ENCODE peak calls at places on chromosomes 6 and 20, in seven cellular contexts. O, N, M, L, V, R and F are unnamed samples.

GRCh38 chr6:81843302-81843701 is 90.8 kb upstream of the TENT5A start:
- DNase-seq in O (no peak), N (no peak), M (no peak), L (no peak), V (no peak), R (no peak), F (no peak)

GRCh38 chr6:25307805-25308494 is 28.8 kb downstream of the CARMIL1 start:
- DNase-seq in O (no peak), N (no peak), M (no peak), L (no peak), V (no peak), R (no peak), F (no peak)

GRCh38 chr6:126030045-126030444 is 43.7 kb downstream of the TRMT11 start:
- DNase-seq in O (no peak), N (no peak), M (no peak), L (no peak), V (no peak), R (no peak), F (no peak)

GRCh38 chr6:106751501-106752252 is 122.3 kb downstream of the QRSL1 start:
- DNase-seq in O (no peak), N (no peak), M (peak), L (no peak), V (no peak), R (peak), F (peak)

GRCh38 chr6:6915813-6916547 is 191.8 kb upstream of the RREB1 start:
- DNase-seq in O (no peak), N (peak), M (peak), L (no peak), V (no peak), R (peak), F (no peak)

GRCh38 chr20:10603971-10604864 is 69.6 kb downstream of the JAG1 start:
- DNase-seq in O (no peak), N (peak), M (peak), L (no peak), V (peak), R (peak), F (no peak)

GRCh38 chr6:17165383-17165782 is 63.5 kb downstream of the STMND1 start:
- DNase-seq in O (no peak), N (no peak), M (peak), L (no peak), V (no peak), R (peak), F (no peak)

GRCh38 chr20:40897177-40897700 is 131.4 kb upstream of the TOP1 start:
- DNase-seq in O (no peak), N (no peak), M (peak), L (no peak), V (no peak), R (peak), F (no peak)

GRCh38 chr6:133399426-133399825 is 158.3 kb downstream of the EYA4 start:
- DNase-seq in O (no peak), N (no peak), M (no peak), L (no peak), V (no peak), R (no peak), F (no peak)

GRCh38 chr6:107532707-107533106 is 42.8 kb downstream of the SOBP start:
- DNase-seq in O (no peak), N (no peak), M (no peak), L (no peak), V (no peak), R (no peak), F (no peak)

GRCh38 chr20:50759678-50760077 is 28.3 kb downstream of the PARD6B start:
- DNase-seq in O (no peak), N (peak), M (no peak), L (no peak), V (no peak), R (no peak), F (no peak)

GRCh38 chr6:111105578-111105977 is 18.3 kb downstream of the SLC16A10 start:
- DNase-seq in O (no peak), N (peak), M (peak), L (no peak), V (no peak), R (peak), F (no peak)

GRCh38 chr6:170265655-170266054 is 25.2 kb downstream of the DLL1 start:
- DNase-seq in O (no peak), N (no peak), M (no peak), L (no peak), V (no peak), R (no peak), F (no peak)

GRCh38 chr20:63955281-63955845 is 853 bp downstream of the UCKL1 start:
- DNase-seq in O (peak), N (no peak), M (peak), L (peak), V (no peak), R (peak), F (peak)

GRCh38 chr6:116682334-116682712 is 1.3 kb downstream of the KPNA5 start:
- DNase-seq in O (no peak), N (no peak), M (no peak), L (peak), V (no peak), R (peak), F (peak)

GRCh38 chr6:165308926-165309731 is at the start of gene C6orf118:
- DNase-seq in O (no peak), N (no peak), M (no peak), L (no peak), V (no peak), R (peak), F (peak)

GRCh38 chr6:41527721-41528408 is 18.3 kb upstream of the FOXP4 start:
- DNase-seq in O (no peak), N (no peak), M (no peak), L (peak), V (no peak), R (peak), F (peak)

GRCh38 chr6:45590225-45590624 is 212.5 kb upstream of the SUPT3H start:
- DNase-seq in O (no peak), N (no peak), M (peak), L (no peak), V (no peak), R (peak), F (no peak)

GRCh38 chr20:7195704-7196103 is 428.2 kb downstream of the BMP2 start:
- DNase-seq in O (no peak), N (no peak), M (no peak), L (no peak), V (no peak), R (peak), F (peak)

GRCh38 chr6:157990321-157991066 is 8.8 kb downstream of the SYNJ2 start:
- DNase-seq in O (no peak), N (no peak), M (no peak), L (peak), V (no peak), R (no peak), F (no peak)

GRCh38 chr6:74578339-74578738 is 627.5 kb downstream of the COL12A1 start:
- DNase-seq in O (no peak), N (no peak), M (peak), L (no peak), V (no peak), R (peak), F (no peak)

GRCh38 chr20:34927736-34928135 is 27.9 kb downstream of the GSS start:
- DNase-seq in O (no peak), N (no peak), M (peak), L (no peak), V (no peak), R (peak), F (peak)

GRCh38 chr20:1001981-1002681 is at the start of gene RSPO4:
- DNase-seq in O (no peak), N (no peak), M (no peak), L (no peak), V (no peak), R (peak), F (peak)

GRCh38 chr20:31721408-31722332 is 998 bp downstream of the BCL2L1 start:
- DNase-seq in O (no peak), N (no peak), M (no peak), L (no peak), V (no peak), R (no peak), F (no peak)

GRCh38 chr20:59933296-59933848 is at the start of gene SYCP2:
- DNase-seq in O (peak), N (peak), M (no peak), L (peak), V (peak), R (peak), F (no peak)

GRCh38 chr20:20821496-20822260 is 109.2 kb upstream of the RALGAPA2 start:
- DNase-seq in O (no peak), N (no peak), M (no peak), L (no peak), V (no peak), R (no peak), F (peak)

GRCh38 chr20:47981242-47981641 is 196.0 kb upstream of the SULF2 start:
- DNase-seq in O (no peak), N (no peak), M (no peak), L (no peak), V (no peak), R (no peak), F (no peak)